ENCODE peak calls at places on chromosomes 5 and 9, in five cellular contexts. C is IMR-90, A is BE2C, B is OCI-LY7, G is mesendoderm. F is an unnamed sample.
A peak's percentile ranks its signal among the peaks of the same experiment; 100 is the strongest.

GRCh38 chr5:505946-506555 is 18.2 kb downstream of the SLC9A3 start:
- DNase-seq in C (no peak), A (no peak), B (no peak), G (no peak), F (no peak)

GRCh38 chr5:52786937-52787599 is 648 bp upstream of the ITGA1 start:
- DNase-seq in C (peak; percentile 31), A (no peak), B (peak; percentile 23), G (peak; percentile 72), F (no peak)

GRCh38 chr5:169152946-169153345 is 148.0 kb downstream of the SLIT3 start:
- DNase-seq in C (no peak), A (no peak), B (no peak), G (no peak), F (no peak)

GRCh38 chr9:129630967-129631672 is 5.2 kb downstream of the NTMT1 start:
- DNase-seq in C (peak; percentile 49), A (no peak), B (no peak), G (peak; percentile 31), F (no peak)

GRCh38 chr5:85263125-85263524 is 878.4 kb upstream of the EDIL3 start:
- DNase-seq in C (no peak), A (no peak), B (no peak), G (no peak), F (no peak)

GRCh38 chr9:123421211-123421585 is 65.2 kb downstream of the CRB2 start:
- DNase-seq in C (no peak), A (no peak), B (no peak), G (no peak), F (no peak)

GRCh38 chr5:133611357-133612020 is 852 bp downstream of the FSTL4 start:
- DNase-seq in C (no peak), A (peak; percentile 29), B (no peak), G (peak; percentile 19), F (no peak)

GRCh38 chr5:39274388-39275085 is 55.2 kb upstream of the FYB1 start:
- DNase-seq in C (no peak), A (no peak), B (peak; percentile 11), G (no peak), F (no peak)

GRCh38 chr9:28365736-28366135 is 792.5 kb upstream of the C9orf72 start:
- DNase-seq in C (no peak), A (no peak), B (no peak), G (peak; percentile 4), F (no peak)

GRCh38 chr5:81601912-81602311 is 149.0 kb downstream of the SSBP2 start:
- DNase-seq in C (peak; percentile 36), A (no peak), B (no peak), G (peak; percentile 10), F (no peak)

GRCh38 chr9:121699271-121700164 is 48.1 kb downstream of the DAB2IP start:
- DNase-seq in C (peak; percentile 55), A (peak; percentile 49), B (peak; percentile 74), G (peak; percentile 65), F (no peak)

GRCh38 chr5:135578685-135579341 is at the start of gene CXCL14:
- DNase-seq in C (peak; percentile 49), A (no peak), B (no peak), G (peak; percentile 89), F (peak; percentile 48)

GRCh38 chr9:113578877-113579269 is 115.3 kb downstream of the RGS3 start:
- DNase-seq in C (peak; percentile 97), A (no peak), B (peak; percentile 90), G (no peak), F (peak; percentile 78)

GRCh38 chr5:137296213-137296702 is 202.9 kb downstream of the SPOCK1 start:
- DNase-seq in C (peak; percentile 8), A (no peak), B (no peak), G (no peak), F (no peak)

GRCh38 chr5:141529002-141529401 is 40.1 kb downstream of the PCDHGC5 start:
- DNase-seq in C (peak; percentile 88), A (no peak), B (peak; percentile 67), G (no peak), F (no peak)

GRCh38 chr5:170268884-170269283 is 28.7 kb downstream of the LCP2 start:
- DNase-seq in C (no peak), A (no peak), B (no peak), G (no peak), F (no peak)

GRCh38 chr9:109794361-109795012 is 14.5 kb downstream of the PALM2AKAP2 start:
- DNase-seq in C (peak; percentile 15), A (no peak), B (no peak), G (no peak), F (no peak)

GRCh38 chr5:133365326-133365725 is 247.0 kb downstream of the FSTL4 start:
- DNase-seq in C (no peak), A (peak; percentile 25), B (no peak), G (peak; percentile 57), F (no peak)

GRCh38 chr5:175849153-175849552 is 22.2 kb upstream of the CPLX2 start:
- DNase-seq in C (no peak), A (no peak), B (no peak), G (no peak), F (no peak)

GRCh38 chr5:16952968-16953671 is 17.0 kb upstream of the MYO10 start:
- DNase-seq in C (no peak), A (no peak), B (no peak), G (no peak), F (no peak)

GRCh38 chr5:128259530-128260145 is 176.1 kb downstream of the SLC12A2 start:
- DNase-seq in C (no peak), A (no peak), B (no peak), G (no peak), F (no peak)

GRCh38 chr5:3392306-3392939 is 203.2 kb upstream of the IRX1 start:
- DNase-seq in C (no peak), A (peak; percentile 25), B (no peak), G (no peak), F (no peak)

GRCh38 chr9:127252405-127253093 is 12.0 kb upstream of the GARNL3 start:
- DNase-seq in C (peak; percentile 23), A (no peak), B (no peak), G (no peak), F (no peak)

GRCh38 chr9:9341203-9341602 is 1271.6 kb downstream of the PTPRD start:
- DNase-seq in C (no peak), A (no peak), B (no peak), G (no peak), F (no peak)

GRCh38 chr5:35151151-35151920 is 79.0 kb downstream of the PRLR start:
- DNase-seq in C (peak; percentile 9), A (no peak), B (no peak), G (peak; percentile 11), F (no peak)

GRCh38 chr9:121622842-121623203 is 28.6 kb upstream of the DAB2IP start:
- DNase-seq in C (no peak), A (no peak), B (no peak), G (no peak), F (no peak)

GRCh38 chr9:130745829-130746228 is 52.2 kb downstream of the EXOSC2 start:
- DNase-seq in C (no peak), A (no peak), B (no peak), G (no peak), F (no peak)

GRCh38 chr9:137315581-137316011 is 13.5 kb upstream of the NRARP start:
- DNase-seq in C (no peak), A (peak; percentile 10), B (no peak), G (no peak), F (no peak)
- H3K4me3 ChIP-seq in C (no peak overlapping the region), A (no peak overlapping the region), B (peak overlapping the region; percentile 4), G (no peak overlapping the region), F (peak overlapping the region; percentile 13)

DNA sequence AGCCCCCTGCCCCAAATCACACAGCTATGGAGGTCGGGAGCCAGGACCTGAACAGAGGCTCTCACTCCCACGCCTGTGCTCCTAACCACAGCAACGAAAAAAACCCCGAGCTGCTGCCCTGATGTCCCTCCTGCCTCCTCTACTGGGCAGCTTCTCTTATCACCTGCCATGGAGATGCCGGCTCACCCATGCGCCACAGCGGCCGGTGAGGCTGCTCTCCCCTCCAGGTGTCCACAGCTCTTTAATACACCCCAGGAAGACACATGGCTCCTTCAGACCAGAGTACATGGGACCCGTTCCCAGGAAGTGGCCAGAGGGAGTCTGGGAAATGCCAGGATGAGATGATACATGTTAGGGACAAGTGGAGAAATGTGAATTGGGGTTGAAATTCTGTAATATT is 110.9 kb downstream of the COL23A1 start:
- DNase-seq in C (no peak), A (no peak), B (no peak), G (no peak), F (no peak)
- H3K4me1 ChIP-seq in C (no peaks in the 10 kb centered on the region), A (no peaks in the 10 kb centered on the region), B (no peaks in the 10 kb centered on the region), G (no peaks in the 10 kb centered on the region), F (no peaks in the 10 kb centered on the region)

GRCh38 chr5:72506150-72506549 is 1.1 kb downstream of the ZNF366 start:
- DNase-seq in C (no peak), A (no peak), B (no peak), G (no peak), F (no peak)

GRCh38 chr5:72505539-72505938 is 1.7 kb downstream of the ZNF366 start:
- DNase-seq in C (no peak), A (no peak), B (no peak), G (no peak), F (no peak)

GRCh38 chr5:72501475-72501874 is 5.7 kb downstream of the ZNF366 start:
- DNase-seq in C (peak; percentile 34), A (no peak), B (no peak), G (no peak), F (no peak)

GRCh38 chr5:72505026-72505425 is 2.2 kb downstream of the ZNF366 start:
- DNase-seq in C (no peak), A (no peak), B (no peak), G (no peak), F (no peak)

GRCh38 chr5:72503888-72504491 is 3.2 kb downstream of the ZNF366 start:
- DNase-seq in C (peak; percentile 44), A (no peak), B (no peak), G (peak; percentile 34), F (no peak)
- H3K4me3 ChIP-seq in C (no peak overlapping the region), A (no peak overlapping the region), B (no peak overlapping the region), G (no peak overlapping the region), F (no peak overlapping the region)

DNA sequence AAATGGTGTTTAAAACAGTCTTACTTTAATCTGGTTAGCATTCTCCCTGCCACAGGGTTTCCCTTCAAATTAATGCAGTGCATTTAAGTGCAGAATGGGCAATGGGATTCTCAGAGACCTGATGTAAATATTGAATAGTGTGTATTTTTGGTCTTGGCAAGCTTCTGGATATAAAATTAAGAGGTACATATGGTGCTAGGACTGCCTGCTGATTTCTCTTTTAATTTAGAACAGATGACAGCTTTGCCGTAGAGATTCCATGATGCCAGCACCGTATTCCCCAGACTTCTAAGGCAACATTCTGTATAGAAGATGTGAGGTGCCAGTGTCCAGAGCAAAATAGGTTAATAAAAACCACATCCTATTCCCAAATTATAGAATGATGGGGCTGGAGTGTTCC is 1.9 kb downstream of the MTAP start:
- DNase-seq in C (no peak), A (no peak), B (no peak), G (no peak), F (no peak)
- H3K4me1 ChIP-seq in C (peaks cover 7% of the 10 kb centered on the region), A (peaks cover 11% of the 10 kb centered on the region), B (peaks cover 50% of the 10 kb centered on the region), G (peaks cover 5% of the 10 kb centered on the region), F (peaks cover 10% of the 10 kb centered on the region)

GRCh38 chr5:43396762-43397304 is 15.4 kb downstream of the CCL28 start:
- DNase-seq in C (no peak), A (peak; percentile 24), B (no peak), G (no peak), F (peak; percentile 60)
- H3K4me3 ChIP-seq in C (peak overlapping the region; percentile 42), A (no peak overlapping the region), B (no peak overlapping the region), G (no peak overlapping the region), F (peak overlapping the region; percentile 54)

GRCh38 chr5:140297283-140297682 is 5.6 kb downstream of the PFDN1 start:
- DNase-seq in C (no peak), A (no peak), B (no peak), G (no peak), F (no peak)
- H3K4me1 ChIP-seq in C (peaks cover 9% of the 10 kb centered on the region), A (peaks cover 21% of the 10 kb centered on the region), B (peaks cover 50% of the 10 kb centered on the region), G (no peaks in the 10 kb centered on the region), F (no peaks in the 10 kb centered on the region)